ENCODE peak calls at places on chromosomes 13 and 19, in four cellular contexts. One of them, this sample, is unnamed.
A peak's percentile ranks its signal among the peaks of the same experiment; 100 is the strongest.

GRCh38 chr19:5282926-5283325 is 57.7 kb downstream of the PTPRS start:
- DNase-seq in H9: no peak
- DNase-seq in effector CD4-positive, alpha-beta T cell: no peak
- DNase-seq in adrenal gland: no peak
- DNase-seq in this sample: no peak

GRCh38 chr13:108947551-108948030 is 318.2 kb downstream of the MYO16 start:
- DNase-seq in H9: no peak
- DNase-seq in effector CD4-positive, alpha-beta T cell: no peak
- DNase-seq in adrenal gland: peak; percentile 13
- DNase-seq in this sample: no peak

GRCh38 chr13:87975035-87975434 is 303.9 kb downstream of the SLITRK5 start:
- DNase-seq in H9: no peak
- DNase-seq in effector CD4-positive, alpha-beta T cell: no peak
- DNase-seq in adrenal gland: no peak
- DNase-seq in this sample: no peak

GRCh38 chr19:6204212-6204611 is 68.7 kb downstream of the ACSBG2 start:
- DNase-seq in H9: no peak
- DNase-seq in effector CD4-positive, alpha-beta T cell: no peak
- DNase-seq in adrenal gland: no peak
- DNase-seq in this sample: peak; percentile 16

GRCh38 chr13:23500858-23501257 is 67.4 kb upstream of the SACS start:
- DNase-seq in H9: no peak
- DNase-seq in effector CD4-positive, alpha-beta T cell: no peak
- DNase-seq in adrenal gland: peak; percentile 44
- DNase-seq in this sample: no peak

GRCh38 chr19:1136201-1136600 is 32.4 kb downstream of the GPX4 start:
- DNase-seq in H9: no peak
- DNase-seq in effector CD4-positive, alpha-beta T cell: no peak
- DNase-seq in adrenal gland: no peak
- DNase-seq in this sample: no peak

GRCh38 chr19:46176116-46176860 is 28.2 kb downstream of the IGFL2 start:
- DNase-seq in H9: no peak
- DNase-seq in effector CD4-positive, alpha-beta T cell: no peak
- DNase-seq in adrenal gland: no peak
- DNase-seq in this sample: no peak

GRCh38 chr13:49858183-49858856 is 65.8 kb upstream of the KPNA3 start:
- DNase-seq in H9: no peak
- DNase-seq in effector CD4-positive, alpha-beta T cell: no peak
- DNase-seq in adrenal gland: peak; percentile 12
- DNase-seq in this sample: no peak

GRCh38 chr19:8529369-8530006 is 15.5 kb upstream of the ZNF414 start:
- DNase-seq in H9: no peak
- DNase-seq in effector CD4-positive, alpha-beta T cell: no peak
- DNase-seq in adrenal gland: no peak
- DNase-seq in this sample: no peak

GRCh38 chr19:45739498-45740439 is 6.5 kb downstream of the MEIOSIN start:
- DNase-seq in H9: no peak
- DNase-seq in effector CD4-positive, alpha-beta T cell: no peak
- DNase-seq in adrenal gland: no peak
- DNase-seq in this sample: peak; percentile 41

GRCh38 chr19:2271516-2272103 is 10.4 kb downstream of the PEAK3 start:
- DNase-seq in H9: peak; percentile 34
- DNase-seq in effector CD4-positive, alpha-beta T cell: no peak
- DNase-seq in adrenal gland: peak; percentile 70
- DNase-seq in this sample: peak; percentile 61

GRCh38 chr19:34308381-34309367 is 54.3 kb downstream of the GARRE1 start:
- DNase-seq in H9: no peak
- DNase-seq in effector CD4-positive, alpha-beta T cell: peak; percentile 17
- DNase-seq in adrenal gland: no peak
- DNase-seq in this sample: no peak

GRCh38 chr19:46197314-46198070 is 32.0 kb upstream of the IGFL1 start:
- DNase-seq in H9: no peak
- DNase-seq in effector CD4-positive, alpha-beta T cell: no peak
- DNase-seq in adrenal gland: peak; percentile 54
- DNase-seq in this sample: peak; percentile 8

GRCh38 chr13:63304497-63304896 is 1888.8 kb upstream of the PCDH20 start:
- DNase-seq in H9: no peak
- DNase-seq in effector CD4-positive, alpha-beta T cell: no peak
- DNase-seq in adrenal gland: no peak
- DNase-seq in this sample: no peak